ENCODE peak calls at places on chromosome 22, in eight cellular contexts. R is AG10803; Z is kidney; J is GM13977; I is colonic mucosa; O is endothelial cell; A is CD4-positive, alpha-beta T cell; G is endodermal cell. F is an unnamed sample.

GRCh38 chr22:31075961-31076360 is 5.2 kb upstream of the SMTN start:
- DNase-seq in R (peak), Z (peak), J (no peak), I (peak), O (no peak), A (no peak), G (no peak), F (no peak)

GRCh38 chr22:24516301-24516737 is 21.2 kb downstream of the UPB1 start:
- DNase-seq in R (peak), Z (no peak), J (peak), I (no peak), O (no peak), A (no peak), G (no peak), F (no peak)

GRCh38 chr22:30802202-30803166 is 107.8 kb downstream of the OSBP2 start:
- DNase-seq in R (peak), Z (peak), J (peak), I (peak), O (peak), A (peak), G (peak), F (peak)

GRCh38 chr22:44351685-44352377 is 39.1 kb upstream of the SHISAL1 start:
- DNase-seq in R (peak), Z (peak), J (no peak), I (no peak), O (no peak), A (no peak), G (peak), F (no peak)

GRCh38 chr22:46066691-46067090 is 83.6 kb upstream of the PPARA start:
- DNase-seq in R (peak), Z (peak), J (no peak), I (peak), O (no peak), A (no peak), G (no peak), F (no peak)

GRCh38 chr22:35735622-35736021 is 17.9 kb downstream of the APOL5 start:
- DNase-seq in R (no peak), Z (no peak), J (no peak), I (no peak), O (no peak), A (no peak), G (no peak), F (no peak)

GRCh38 chr22:44884968-44885805 is 124.6 kb downstream of the PHF21B start:
- DNase-seq in R (no peak), Z (peak), J (no peak), I (no peak), O (no peak), A (no peak), G (peak), F (no peak)

GRCh38 chr22:46287873-46288751 is 8.6 kb upstream of the GTSE1 start:
- DNase-seq in R (no peak), Z (no peak), J (peak), I (no peak), O (peak), A (no peak), G (no peak), F (no peak)

GRCh38 chr22:30459206-30460052 is 12.4 kb downstream of the SEC14L3 start:
- DNase-seq in R (no peak), Z (no peak), J (peak), I (no peak), O (peak), A (no peak), G (peak), F (no peak)

GRCh38 chr22:37982151-37982838 is 2.1 kb downstream of the SOX10 start:
- DNase-seq in R (no peak), Z (no peak), J (no peak), I (peak), O (no peak), A (no peak), G (no peak), F (no peak)

GRCh38 chr22:37983860-37984791 is at the start of gene SOX10:
- DNase-seq in R (no peak), Z (no peak), J (no peak), I (no peak), O (no peak), A (no peak), G (peak), F (no peak)

GRCh38 chr22:37981282-37982011 is 2.9 kb downstream of the SOX10 start:
- DNase-seq in R (no peak), Z (no peak), J (no peak), I (peak), O (no peak), A (no peak), G (no peak), F (no peak)

GRCh38 chr22:37985050-37985585 is 763 bp upstream of the SOX10 start:
- DNase-seq in R (no peak), Z (no peak), J (no peak), I (no peak), O (no peak), A (no peak), G (peak), F (no peak)

GRCh38 chr22:37982938-37983859 is 1.2 kb downstream of the SOX10 start:
- DNase-seq in R (no peak), Z (no peak), J (no peak), I (no peak), O (peak), A (no peak), G (peak), F (no peak)
- TF ChIP-seq CTCF in R (no peak), Z (no peak), J (no peak), I (no peak), O (peak), A (peak), G (peak), F (peak)

DNA sequence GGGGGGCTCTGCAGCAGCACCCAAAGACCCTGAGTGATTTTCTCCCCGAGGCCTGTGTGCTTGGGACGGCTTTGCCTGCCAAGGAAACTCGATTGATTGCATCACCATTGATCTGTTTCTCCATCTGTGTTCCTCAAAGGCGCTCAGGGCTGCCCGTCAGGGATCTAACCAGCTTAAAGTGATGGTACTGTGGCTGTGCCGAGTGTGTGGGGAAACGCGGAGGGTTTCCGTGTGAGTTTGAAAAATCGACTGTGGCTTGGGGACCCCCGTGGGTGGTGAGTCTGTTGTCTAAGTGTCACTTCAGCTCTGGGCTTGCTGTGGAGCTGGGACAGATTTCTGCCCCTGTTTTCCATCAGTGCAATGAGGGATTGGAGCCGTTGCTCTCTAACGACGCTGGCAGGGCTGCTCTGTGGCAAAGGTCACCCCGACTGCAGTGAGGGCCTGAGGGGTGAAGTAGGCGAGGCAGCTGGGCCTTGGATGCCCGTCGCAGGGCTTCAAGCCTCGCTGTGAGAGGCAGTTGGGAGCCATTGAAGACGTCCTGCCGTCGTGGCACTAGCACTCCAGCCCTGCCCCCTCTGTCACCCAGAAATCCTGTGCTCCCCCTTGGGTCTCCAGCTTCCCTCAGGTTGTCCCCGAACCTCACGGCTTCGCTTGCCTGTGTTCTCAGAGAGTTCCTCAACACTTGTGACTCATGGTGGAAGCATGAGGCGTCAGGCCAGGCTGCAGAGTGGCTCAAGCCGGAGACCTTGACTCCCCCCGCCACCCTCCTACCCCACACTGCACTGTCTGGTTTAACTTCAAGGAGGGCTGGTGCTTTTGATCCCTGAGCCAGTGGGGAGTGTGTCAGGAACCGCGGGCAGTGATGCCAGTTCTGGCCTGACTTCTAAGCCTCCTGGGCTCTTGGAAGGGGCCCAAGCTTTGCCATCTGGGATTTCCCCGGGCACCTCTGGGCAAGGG is 21.8 kb downstream of the CACNA1I start:
- DNase-seq in R (peak), Z (peak), J (no peak), I (no peak), O (no peak), A (no peak), G (peak), F (no peak)
- TF ChIP-seq CTCF in R (no peak), Z (no peak), J (no peak), I (no peak), O (no peak), A (no peak), G (no peak), F (no peak)

GRCh38 chr22:39384750-39385480 is 14.7 kb upstream of the TAB1 start:
- DNase-seq in R (no peak), Z (no peak), J (no peak), I (no peak), O (peak), A (no peak), G (peak), F (no peak)
- TF ChIP-seq CTCF in R (peak), Z (no peak), J (no peak), I (no peak), O (peak), A (no peak), G (peak), F (peak)

GRCh38 chr22:38861170-38861874 is 10.7 kb downstream of the CBX6 start:
- DNase-seq in R (no peak), Z (no peak), J (no peak), I (no peak), O (no peak), A (no peak), G (no peak), F (no peak)
- TF ChIP-seq CTCF in R (peak), Z (no peak), J (no peak), I (no peak), O (no peak), A (no peak), G (peak), F (peak)

DNA sequence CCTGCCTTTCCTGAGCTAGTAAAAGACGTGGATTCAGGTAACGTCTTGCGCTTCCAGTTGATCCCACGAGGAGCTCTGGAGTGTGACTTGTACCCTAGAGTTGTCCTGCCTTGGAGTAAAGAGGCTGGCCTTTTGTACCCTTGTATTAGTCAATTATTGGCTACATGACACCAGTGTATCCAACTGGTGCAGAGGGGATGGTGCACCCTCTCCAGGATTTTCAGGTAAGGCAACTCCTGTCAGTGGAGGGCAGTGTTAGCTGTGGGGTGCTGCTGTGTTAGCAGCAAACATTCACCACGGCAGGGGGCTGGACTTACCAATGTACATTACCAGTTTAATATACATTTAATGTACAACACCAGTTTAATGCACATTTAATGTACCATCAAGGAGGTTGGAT is 233.5 kb downstream of the MIAT start:
- DNase-seq in R (no peak), Z (no peak), J (no peak), I (no peak), O (no peak), A (no peak), G (peak), F (no peak)
- TF ChIP-seq CTCF in R (no peak), Z (peak), J (no peak), I (no peak), O (no peak), A (no peak), G (peak), F (peak)

DNA sequence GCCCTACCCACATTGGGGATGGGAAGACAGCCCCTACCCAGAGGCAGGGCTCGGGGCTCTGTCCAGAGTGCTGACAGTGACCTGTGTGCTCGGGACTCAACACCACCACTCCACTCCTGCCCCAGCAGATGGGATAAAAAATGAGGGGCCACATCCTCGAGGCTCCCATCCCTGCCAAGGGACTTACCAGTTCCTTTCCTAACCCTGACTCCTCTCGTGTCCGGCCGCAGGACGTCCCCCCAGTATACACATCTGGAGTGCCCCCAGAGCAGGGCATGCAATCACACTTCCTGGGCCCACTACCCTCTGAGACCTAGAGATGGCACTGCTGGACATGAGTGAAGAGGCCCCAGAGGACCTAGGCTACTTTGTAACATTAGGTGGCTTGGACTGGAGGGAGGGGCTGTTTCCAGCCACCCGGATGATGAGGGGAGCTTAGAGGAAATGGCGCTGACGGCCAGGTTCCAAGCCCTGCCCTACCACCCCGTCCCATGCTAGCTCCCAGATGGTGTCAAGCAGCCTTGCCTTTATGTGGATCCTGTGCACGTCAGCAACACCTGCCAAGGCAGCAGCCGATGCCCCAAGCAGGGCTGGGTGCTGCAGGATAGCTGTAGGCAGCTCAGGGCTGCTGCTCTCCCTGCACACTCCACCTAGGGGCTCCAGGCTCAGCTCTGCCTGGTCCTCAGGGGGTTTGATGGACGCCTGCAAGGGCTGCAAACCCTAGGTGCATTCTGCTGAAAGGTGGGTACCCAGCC is 86.6 kb downstream of the DGCR2 start:
- DNase-seq in R (no peak), Z (peak), J (no peak), I (no peak), O (no peak), A (no peak), G (peak), F (no peak)
- TF ChIP-seq CTCF in R (peak), Z (no peak), J (peak), I (no peak), O (no peak), A (no peak), G (peak), F (no peak)

GRCh38 chr22:38056969-38057841 is at the start of gene PICK1:
- DNase-seq in R (peak), Z (peak), J (peak), I (peak), O (peak), A (peak), G (peak), F (no peak)
- TF ChIP-seq CTCF in R (no peak), Z (no peak), J (no peak), I (no peak), O (no peak), A (no peak), G (no peak), F (peak)

DNA sequence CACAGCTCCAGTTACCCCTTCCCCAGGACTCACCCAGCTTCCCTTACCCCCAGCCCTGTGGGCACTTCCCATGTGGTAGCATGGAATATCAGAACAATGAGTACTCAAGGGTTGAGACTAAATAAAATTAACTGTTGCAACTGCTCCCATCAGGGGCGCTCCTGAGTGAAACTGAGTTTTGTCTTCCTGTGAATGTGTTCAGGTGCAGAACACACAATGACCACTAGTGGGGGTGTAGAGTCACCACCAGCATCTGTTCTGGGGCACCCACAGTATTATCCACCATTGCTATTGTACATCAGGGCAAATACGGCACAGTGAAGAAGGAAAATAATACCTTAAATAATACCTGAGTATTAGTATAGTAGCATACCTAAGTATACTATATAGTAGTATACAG is 689.7 kb downstream of the TBC1D22A start:
- DNase-seq in R (no peak), Z (no peak), J (no peak), I (no peak), O (no peak), A (no peak), G (peak), F (no peak)
- TF ChIP-seq CTCF in R (peak), Z (no peak), J (peak), I (no peak), O (peak), A (no peak), G (peak), F (peak)